ENCODE peak calls at places on chromosomes 4 and X, in ten cellular contexts. One of them, this sample, is unnamed.

GRCh38 chr4:186725422-186726149 is 1.9 kb upstream of the FAT1 start:
- DNase-seq in WTC11: peak; percentile 71
- DNase-seq in Right ventricle myocardium superior: peak; percentile 85
- DNase-seq in PC-3: peak; percentile 72
- DNase-seq in thyroid gland: peak; percentile 72
- DNase-seq in KBM-7: peak; percentile 88
- DNase-seq in mammary epithelial cell: peak; percentile 77
- DNase-seq in endothelial cell of umbilical vein: peak; percentile 43
- DNase-seq in bronchial epithelial cell: peak; percentile 66
- DNase-seq in suprapubic skin: no peak
- DNase-seq in this sample: peak; percentile 74

GRCh38 chr4:8707045-8707781 is 114.6 kb downstream of the CPZ start:
- DNase-seq in WTC11: peak; percentile 10
- DNase-seq in Right ventricle myocardium superior: no peak
- DNase-seq in PC-3: no peak
- DNase-seq in thyroid gland: no peak
- DNase-seq in KBM-7: no peak
- DNase-seq in mammary epithelial cell: no peak
- DNase-seq in endothelial cell of umbilical vein: no peak
- DNase-seq in bronchial epithelial cell: no peak
- DNase-seq in suprapubic skin: peak; percentile 69
- DNase-seq in this sample: no peak

GRCh38 chr4:77367638-77368037 is 210.6 kb downstream of the CCNG2 start:
- DNase-seq in WTC11: no peak
- DNase-seq in Right ventricle myocardium superior: no peak
- DNase-seq in PC-3: no peak
- DNase-seq in thyroid gland: no peak
- DNase-seq in KBM-7: no peak
- DNase-seq in mammary epithelial cell: no peak
- DNase-seq in endothelial cell of umbilical vein: no peak
- DNase-seq in bronchial epithelial cell: no peak
- DNase-seq in suprapubic skin: no peak
- DNase-seq in this sample: no peak

GRCh38 chrX:130024127-130024526 is 41.7 kb downstream of the BCORL1 start:
- DNase-seq in WTC11: peak; percentile 84
- DNase-seq in Right ventricle myocardium superior: peak; percentile 87
- DNase-seq in PC-3: peak; percentile 43
- DNase-seq in thyroid gland: peak; percentile 91
- DNase-seq in KBM-7: peak; percentile 98
- DNase-seq in mammary epithelial cell: peak; percentile 4
- DNase-seq in endothelial cell of umbilical vein: peak; percentile 28
- DNase-seq in bronchial epithelial cell: peak; percentile 73
- DNase-seq in suprapubic skin: peak; percentile 86
- DNase-seq in this sample: peak; percentile 59

GRCh38 chr4:123986268-123986798 is 589.7 kb downstream of the SPRY1 start:
- DNase-seq in WTC11: no peak
- DNase-seq in Right ventricle myocardium superior: peak; percentile 63
- DNase-seq in PC-3: peak; percentile 72
- DNase-seq in thyroid gland: peak; percentile 10
- DNase-seq in KBM-7: no peak
- DNase-seq in mammary epithelial cell: peak; percentile 76
- DNase-seq in endothelial cell of umbilical vein: peak; percentile 99
- DNase-seq in bronchial epithelial cell: peak; percentile 74
- DNase-seq in suprapubic skin: no peak
- DNase-seq in this sample: peak; percentile 25

GRCh38 chrX:34956915-34957314 is 14.3 kb downstream of the FAM47B start:
- DNase-seq in WTC11: no peak
- DNase-seq in Right ventricle myocardium superior: no peak
- DNase-seq in PC-3: peak; percentile 67
- DNase-seq in thyroid gland: no peak
- DNase-seq in KBM-7: no peak
- DNase-seq in mammary epithelial cell: peak; percentile 9
- DNase-seq in endothelial cell of umbilical vein: peak; percentile 51
- DNase-seq in bronchial epithelial cell: peak; percentile 66
- DNase-seq in suprapubic skin: no peak
- DNase-seq in this sample: peak; percentile 11

GRCh38 chr4:38948551-38948950 is 80.9 kb downstream of the FAM114A1 start:
- DNase-seq in WTC11: no peak
- DNase-seq in Right ventricle myocardium superior: no peak
- DNase-seq in PC-3: peak; percentile 77
- DNase-seq in thyroid gland: no peak
- DNase-seq in KBM-7: no peak
- DNase-seq in mammary epithelial cell: peak; percentile 76
- DNase-seq in endothelial cell of umbilical vein: no peak
- DNase-seq in bronchial epithelial cell: peak; percentile 87
- DNase-seq in suprapubic skin: no peak
- DNase-seq in this sample: peak; percentile 69

GRCh38 chr4:40915318-40916217 is 165.8 kb downstream of the NSUN7 start:
- DNase-seq in WTC11: no peak
- DNase-seq in Right ventricle myocardium superior: no peak
- DNase-seq in PC-3: no peak
- DNase-seq in thyroid gland: no peak
- DNase-seq in KBM-7: no peak
- DNase-seq in mammary epithelial cell: no peak
- DNase-seq in endothelial cell of umbilical vein: no peak
- DNase-seq in bronchial epithelial cell: no peak
- DNase-seq in suprapubic skin: no peak
- DNase-seq in this sample: no peak

GRCh38 chr4:40305329-40306193 is 29.6 kb upstream of the CHRNA9 start:
- DNase-seq in WTC11: no peak
- DNase-seq in Right ventricle myocardium superior: no peak
- DNase-seq in PC-3: no peak
- DNase-seq in thyroid gland: no peak
- DNase-seq in KBM-7: no peak
- DNase-seq in mammary epithelial cell: no peak
- DNase-seq in endothelial cell of umbilical vein: no peak
- DNase-seq in bronchial epithelial cell: no peak
- DNase-seq in suprapubic skin: no peak
- DNase-seq in this sample: no peak

GRCh38 chr4:27685947-27686346 is 825.3 kb downstream of the STIM2 start:
- DNase-seq in WTC11: no peak
- DNase-seq in Right ventricle myocardium superior: no peak
- DNase-seq in PC-3: no peak
- DNase-seq in thyroid gland: no peak
- DNase-seq in KBM-7: no peak
- DNase-seq in mammary epithelial cell: no peak
- DNase-seq in endothelial cell of umbilical vein: no peak
- DNase-seq in bronchial epithelial cell: no peak
- DNase-seq in suprapubic skin: no peak
- DNase-seq in this sample: no peak

GRCh38 chr4:108144451-108144850 is 24.3 kb downstream of the LEF1 start:
- DNase-seq in WTC11: no peak
- DNase-seq in Right ventricle myocardium superior: no peak
- DNase-seq in PC-3: no peak
- DNase-seq in thyroid gland: no peak
- DNase-seq in KBM-7: no peak
- DNase-seq in mammary epithelial cell: no peak
- DNase-seq in endothelial cell of umbilical vein: no peak
- DNase-seq in bronchial epithelial cell: no peak
- DNase-seq in suprapubic skin: no peak
- DNase-seq in this sample: no peak

GRCh38 chrX:130330706-130331105 is 9.0 kb upstream of the SLC25A14 start:
- DNase-seq in WTC11: peak; percentile 65
- DNase-seq in Right ventricle myocardium superior: peak; percentile 57
- DNase-seq in PC-3: peak; percentile 57
- DNase-seq in thyroid gland: peak; percentile 45
- DNase-seq in KBM-7: peak; percentile 77
- DNase-seq in mammary epithelial cell: peak; percentile 46
- DNase-seq in endothelial cell of umbilical vein: peak; percentile 35
- DNase-seq in bronchial epithelial cell: peak; percentile 28
- DNase-seq in suprapubic skin: no peak
- DNase-seq in this sample: peak; percentile 33

GRCh38 chr4:23373269-23373668 is 516.6 kb downstream of the PPARGC1A start:
- DNase-seq in WTC11: no peak
- DNase-seq in Right ventricle myocardium superior: peak; percentile 47
- DNase-seq in PC-3: peak; percentile 63
- DNase-seq in thyroid gland: peak; percentile 84
- DNase-seq in KBM-7: no peak
- DNase-seq in mammary epithelial cell: peak; percentile 48
- DNase-seq in endothelial cell of umbilical vein: no peak
- DNase-seq in bronchial epithelial cell: peak; percentile 97
- DNase-seq in suprapubic skin: no peak
- DNase-seq in this sample: peak; percentile 51

GRCh38 chr4:148196168-148196567 is 246.0 kb downstream of the NR3C2 start:
- DNase-seq in WTC11: no peak
- DNase-seq in Right ventricle myocardium superior: no peak
- DNase-seq in PC-3: no peak
- DNase-seq in thyroid gland: no peak
- DNase-seq in KBM-7: peak; percentile 91
- DNase-seq in mammary epithelial cell: no peak
- DNase-seq in endothelial cell of umbilical vein: no peak
- DNase-seq in bronchial epithelial cell: no peak
- DNase-seq in suprapubic skin: no peak
- DNase-seq in this sample: no peak

GRCh38 chr4:60962286-60962685 is 237.8 kb upstream of the ADGRL3 start:
- DNase-seq in WTC11: no peak
- DNase-seq in Right ventricle myocardium superior: no peak
- DNase-seq in PC-3: peak; percentile 26
- DNase-seq in thyroid gland: no peak
- DNase-seq in KBM-7: no peak
- DNase-seq in mammary epithelial cell: no peak
- DNase-seq in endothelial cell of umbilical vein: no peak
- DNase-seq in bronchial epithelial cell: no peak
- DNase-seq in suprapubic skin: no peak
- DNase-seq in this sample: no peak

GRCh38 chr4:100356172-100356571 is 161.7 kb downstream of the EMCN start:
- DNase-seq in WTC11: no peak
- DNase-seq in Right ventricle myocardium superior: no peak
- DNase-seq in PC-3: peak; percentile 54
- DNase-seq in thyroid gland: no peak
- DNase-seq in KBM-7: no peak
- DNase-seq in mammary epithelial cell: peak; percentile 62
- DNase-seq in endothelial cell of umbilical vein: no peak
- DNase-seq in bronchial epithelial cell: peak; percentile 70
- DNase-seq in suprapubic skin: no peak
- DNase-seq in this sample: no peak

GRCh38 chrX:134603806-134604700 is 54.2 kb downstream of the PLAC1 start:
- DNase-seq in WTC11: no peak
- DNase-seq in Right ventricle myocardium superior: no peak
- DNase-seq in PC-3: peak; percentile 85
- DNase-seq in thyroid gland: no peak
- DNase-seq in KBM-7: no peak
- DNase-seq in mammary epithelial cell: peak; percentile 74
- DNase-seq in endothelial cell of umbilical vein: peak; percentile 12
- DNase-seq in bronchial epithelial cell: peak; percentile 70
- DNase-seq in suprapubic skin: no peak
- DNase-seq in this sample: peak; percentile 70

GRCh38 chr4:10983274-10983673 is 298.7 kb upstream of the CLNK start:
- DNase-seq in WTC11: no peak
- DNase-seq in Right ventricle myocardium superior: no peak
- DNase-seq in PC-3: no peak
- DNase-seq in thyroid gland: no peak
- DNase-seq in KBM-7: no peak
- DNase-seq in mammary epithelial cell: no peak
- DNase-seq in endothelial cell of umbilical vein: no peak
- DNase-seq in bronchial epithelial cell: peak; percentile 54
- DNase-seq in suprapubic skin: no peak
- DNase-seq in this sample: no peak

GRCh38 chrX:123181515-123181914 is 2.6 kb upstream of the GRIA3 start:
- DNase-seq in WTC11: no peak
- DNase-seq in Right ventricle myocardium superior: no peak
- DNase-seq in PC-3: no peak
- DNase-seq in thyroid gland: no peak
- DNase-seq in KBM-7: no peak
- DNase-seq in mammary epithelial cell: no peak
- DNase-seq in endothelial cell of umbilical vein: no peak
- DNase-seq in bronchial epithelial cell: no peak
- DNase-seq in suprapubic skin: no peak
- DNase-seq in this sample: no peak